ENCODE peak calls at places on chromosomes 11 and 22, in eight cellular contexts. N, Q, G, V, L, D, E and J are unnamed samples.

GRCh38 chr11:29173660-29174062 is 843.2 kb downstream of the KCNA4 start:
- DNase-seq in N (no peak), Q (no peak), G (no peak), V (no peak), L (no peak), D (peak; percentile 98), E (no peak), J (peak; percentile 72)

GRCh38 chr11:37804666-37805065 is 1206.6 kb upstream of the RAG2 start:
- DNase-seq in N (no peak), Q (no peak), G (no peak), V (no peak), L (no peak), D (no peak), E (no peak), J (no peak)

GRCh38 chr11:27619039-27619438 is 81.2 kb downstream of the BDNF start:
- DNase-seq in N (no peak), Q (no peak), G (no peak), V (no peak), L (no peak), D (no peak), E (no peak), J (no peak)

GRCh38 chr11:36356201-36356600 is 60.1 kb downstream of the PRR5L start:
- DNase-seq in N (no peak), Q (no peak), G (no peak), V (peak; percentile 37), L (no peak), D (peak; percentile 18), E (no peak), J (no peak)

GRCh38 chr11:96267490-96268010 is 75.4 kb downstream of the MAML2 start:
- DNase-seq in N (no peak), Q (no peak), G (no peak), V (no peak), L (no peak), D (no peak), E (no peak), J (no peak)

GRCh38 chr11:3001496-3001895 is 9.4 kb upstream of the NAP1L4 start:
- DNase-seq in N (no peak), Q (no peak), G (no peak), V (peak; percentile 42), L (no peak), D (no peak), E (peak; percentile 79), J (no peak)

GRCh38 chr11:2737876-2738275 is 38.1 kb upstream of the KCNQ1OT1 start:
- DNase-seq in N (no peak), Q (no peak), G (no peak), V (no peak), L (no peak), D (no peak), E (no peak), J (no peak)

GRCh38 chr22:48277868-48278581 is 1515.6 kb downstream of the TBC1D22A start:
- DNase-seq in N (no peak), Q (no peak), G (no peak), V (no peak), L (no peak), D (no peak), E (no peak), J (no peak)

GRCh38 chr11:15779518-15779917 is 576.8 kb downstream of the SOX6 start:
- DNase-seq in N (no peak), Q (no peak), G (no peak), V (no peak), L (no peak), D (peak; percentile 55), E (no peak), J (no peak)

GRCh38 chr11:70788247-70789022 is 390.1 kb downstream of the CTTN start:
- DNase-seq in N (no peak), Q (no peak), G (no peak), V (no peak), L (no peak), D (peak; percentile 88), E (no peak), J (no peak)

GRCh38 chr11:31802990-31803812 is 7.9 kb downstream of the PAX6 start:
- DNase-seq in N (no peak), Q (no peak), G (no peak), V (no peak), L (peak; percentile 67), D (peak; percentile 44), E (no peak), J (no peak)

GRCh38 chr22:37303821-37304274 is 21.5 kb downstream of the CYTH4 start:
- DNase-seq in N (no peak), Q (no peak), G (no peak), V (peak; percentile 64), L (no peak), D (peak; percentile 91), E (no peak), J (peak; percentile 79)

GRCh38 chr11:8671242-8671641 is 11.2 kb downstream of the TRIM66 start:
- DNase-seq in N (peak; percentile 83), Q (no peak), G (no peak), V (peak; percentile 51), L (peak; percentile 97), D (peak; percentile 93), E (no peak), J (peak; percentile 88)

GRCh38 chr11:119351232-119351631 is 4.7 kb upstream of the MFRP start:
- DNase-seq in N (no peak), Q (no peak), G (no peak), V (no peak), L (no peak), D (no peak), E (no peak), J (no peak)

GRCh38 chr11:94786264-94787126 is 18.3 kb downstream of the AMOTL1 start:
- DNase-seq in N (peak; percentile 66), Q (no peak), G (peak; percentile 47), V (peak; percentile 14), L (peak; percentile 34), D (no peak), E (no peak), J (no peak)

GRCh38 chr11:81494431-81494830 is 1239.2 kb downstream of the FAM181B start:
- DNase-seq in N (no peak), Q (no peak), G (no peak), V (no peak), L (no peak), D (no peak), E (no peak), J (no peak)

GRCh38 chr22:25709758-25710157 is 32.2 kb upstream of the MYO18B start:
- DNase-seq in N (no peak), Q (no peak), G (no peak), V (no peak), L (no peak), D (no peak), E (no peak), J (peak; percentile 11)

GRCh38 chr11:119481667-119482400 is 58.9 kb upstream of the THY1 start:
- DNase-seq in N (no peak), Q (no peak), G (no peak), V (peak; percentile 28), L (no peak), D (no peak), E (peak; percentile 40), J (no peak)

GRCh38 chr11:108561535-108561991 is 32.0 kb downstream of the EXPH5 start:
- DNase-seq in N (no peak), Q (no peak), G (no peak), V (no peak), L (no peak), D (peak; percentile 77), E (no peak), J (peak; percentile 59)

GRCh38 chr11:130314184-130314748 is 451 bp downstream of the ZBTB44 start:
- DNase-seq in N (peak; percentile 63), Q (peak; percentile 71), G (peak; percentile 68), V (peak; percentile 62), L (peak; percentile 81), D (no peak), E (peak; percentile 74), J (peak; percentile 27)

GRCh38 chr11:99920956-99921355 is 766.1 kb upstream of the ARHGAP42 start:
- DNase-seq in N (no peak), Q (no peak), G (no peak), V (no peak), L (no peak), D (no peak), E (no peak), J (no peak)

GRCh38 chr11:41414771-41415440 is 44.5 kb downstream of the LRRC4C start:
- DNase-seq in N (no peak), Q (no peak), G (no peak), V (no peak), L (no peak), D (peak; percentile 53), E (no peak), J (no peak)

GRCh38 chr11:45665206-45665932 is at the start of gene CHST1:
- DNase-seq in N (peak; percentile 51), Q (peak; percentile 65), G (peak; percentile 76), V (peak; percentile 65), L (peak; percentile 74), D (peak; percentile 2), E (peak; percentile 67), J (no peak)

GRCh38 chr11:19421134-19421533 is 180.4 kb upstream of the E2F8 start:
- DNase-seq in N (no peak), Q (no peak), G (no peak), V (no peak), L (no peak), D (no peak), E (no peak), J (no peak)

GRCh38 chr11:112965601-112966125 is 4.4 kb downstream of the NCAM1 start:
- DNase-seq in N (no peak), Q (no peak), G (peak; percentile 21), V (no peak), L (peak; percentile 10), D (no peak), E (no peak), J (no peak)

GRCh38 chr11:9880657-9881056 is 216.8 kb downstream of the SWAP70 start:
- DNase-seq in N (no peak), Q (no peak), G (no peak), V (no peak), L (no peak), D (no peak), E (no peak), J (no peak)

GRCh38 chr11:96162816-96163499 is 180.0 kb downstream of the MAML2 start:
- DNase-seq in N (no peak), Q (no peak), G (no peak), V (peak; percentile 30), L (no peak), D (peak; percentile 93), E (no peak), J (no peak)

GRCh38 chr11:11977206-11977938 is 31.1 kb downstream of the DKK3 start:
- DNase-seq in N (peak; percentile 52), Q (peak; percentile 67), G (peak; percentile 58), V (peak; percentile 61), L (no peak), D (peak; percentile 95), E (peak; percentile 74), J (peak; percentile 85)
- H3K4me1 ChIP-seq in N (no peaks in the 10 kb centered on the region), Q (peaks cover 38% of the 10 kb centered on the region), G (peaks cover 53% of the 10 kb centered on the region), V (peaks cover 43% of the 10 kb centered on the region), L (peaks cover 16% of the 10 kb centered on the region), D (peaks cover 74% of the 10 kb centered on the region), E (peaks cover 40% of the 10 kb centered on the region), J (peaks cover 42% of the 10 kb centered on the region)

GRCh38 chr11:65895482-65895981 is 4.7 kb downstream of the FOSL1 start:
- DNase-seq in N (no peak), Q (no peak), G (no peak), V (no peak), L (no peak), D (no peak), E (no peak), J (no peak)
- H3K4me1 ChIP-seq in N (no peaks in the 10 kb centered on the region), Q (peaks cover 16% of the 10 kb centered on the region), G (peaks cover 12% of the 10 kb centered on the region), V (peaks cover 32% of the 10 kb centered on the region), L (peaks cover 15% of the 10 kb centered on the region), D (peaks cover 62% of the 10 kb centered on the region), E (peaks cover 47% of the 10 kb centered on the region), J (peaks cover 12% of the 10 kb centered on the region)

GRCh38 chr11:35177370-35177769 is 38.4 kb downstream of the CD44 start:
- DNase-seq in N (no peak), Q (no peak), G (peak; percentile 59), V (no peak), L (no peak), D (peak; percentile 86), E (no peak), J (no peak)
- H3K4me1 ChIP-seq in N (peaks cover 18% of the 10 kb centered on the region), Q (peaks cover 5% of the 10 kb centered on the region), G (peaks cover 24% of the 10 kb centered on the region), V (peaks cover 38% of the 10 kb centered on the region), L (peaks cover 28% of the 10 kb centered on the region), D (peaks cover 62% of the 10 kb centered on the region), E (peaks cover 39% of the 10 kb centered on the region), J (peaks cover 43% of the 10 kb centered on the region)

GRCh38 chr22:30433227-30433626 is 7.7 kb downstream of the MTFP1 start:
- DNase-seq in N (no peak), Q (no peak), G (no peak), V (no peak), L (no peak), D (no peak), E (no peak), J (no peak)
- H3K4me1 ChIP-seq in N (no peaks in the 10 kb centered on the region), Q (no peaks in the 10 kb centered on the region), G (no peaks in the 10 kb centered on the region), V (no peaks in the 10 kb centered on the region), L (no peaks in the 10 kb centered on the region), D (peaks cover 4% of the 10 kb centered on the region), E (no peaks in the 10 kb centered on the region), J (no peaks in the 10 kb centered on the region)